ENCODE peak calls at places on chromosomes 11 and 22, in eight cellular contexts. J is amygdala; I is sciatic nerve; R is stimulated activated CD4-positive, alpha-beta T cell treated with anti-CD3 and anti-CD28 coated beads, Interleukin-15, amount 100 ng/mL, for 24 hours; P is SW 1271; V is RPMI8226; G is activated naive CD4-positive, alpha-beta T cell treated with anti-CD3 and anti-CD28 coated beads for 36 hours; A is amniotic stem cell. C is an unnamed sample.

GRCh38 chr11:14327105-14327504 is 31.9 kb downstream of the RRAS2 start:
- DNase-seq in R (no peak), J (no peak), A (no peak), I (no peak), G (no peak), P (no peak), V (no peak), C (no peak)

GRCh38 chr11:12066056-12066798 is 44.2 kb upstream of the MICAL2 start:
- DNase-seq in I (no peak), J (no peak), R (no peak), V (no peak), G (no peak), P (peak), A (peak), C (no peak)

GRCh38 chr22:25393121-25393805 is 171.2 kb upstream of the GRK3 start:
- DNase-seq in P (no peak), A (no peak), G (no peak), V (no peak), R (no peak), I (no peak), J (no peak), C (no peak)

GRCh38 chr11:35943761-35944502 is at the start of gene LDLRAD3:
- DNase-seq in A (peak), G (peak), V (peak), J (no peak), P (no peak), I (peak), R (peak), C (peak)

GRCh38 chr11:47667135-47667534 is 24.8 kb upstream of the MTCH2 start:
- DNase-seq in A (no peak), V (no peak), G (no peak), J (no peak), P (no peak), R (no peak), I (no peak), C (no peak)

GRCh38 chr22:29840498-29840897 is 2.4 kb upstream of the ASCC2 start:
- DNase-seq in J (no peak), A (no peak), G (no peak), V (no peak), R (no peak), I (no peak), P (no peak), C (no peak)

GRCh38 chr11:133064152-133064877 is 468.0 kb downstream of the OPCML start:
- DNase-seq in A (peak), I (peak), V (peak), G (peak), R (peak), J (peak), P (no peak), C (peak)

GRCh38 chr11:2932850-2933251 is 3.6 kb upstream of the PHLDA2 start:
- DNase-seq in I (peak), A (no peak), J (no peak), R (no peak), P (no peak), G (no peak), V (peak), C (no peak)

GRCh38 chr11:893008-893654 is 17.5 kb downstream of the CHID1 start:
- DNase-seq in G (no peak), A (no peak), I (no peak), J (no peak), R (no peak), P (no peak), V (no peak), C (no peak)

GRCh38 chr11:122784325-122785155 is 53.8 kb upstream of the CRTAM start:
- DNase-seq in A (peak), V (no peak), P (no peak), I (no peak), R (no peak), J (no peak), G (no peak), C (no peak)

GRCh38 chr11:76313913-76314740 is 66.8 kb downstream of the THAP12 start:
- DNase-seq in A (no peak), J (no peak), P (no peak), R (no peak), I (no peak), G (no peak), V (no peak), C (peak)

GRCh38 chr22:47213571-47214230 is 451.3 kb downstream of the TBC1D22A start:
- DNase-seq in A (no peak), I (peak), V (peak), R (peak), J (no peak), G (peak), P (no peak), C (peak)

GRCh38 chr11:90656171-90656570 is 433.3 kb upstream of the CHORDC1 start:
- DNase-seq in P (no peak), R (no peak), I (no peak), A (no peak), V (no peak), J (no peak), G (no peak), C (no peak)

GRCh38 chr11:69634590-69634989 is 6.4 kb upstream of the CCND1 start:
- DNase-seq in R (no peak), P (no peak), J (no peak), G (no peak), I (no peak), A (no peak), V (no peak), C (no peak)

GRCh38 chr11:130725417-130726233 is 190.7 kb downstream of the SNX19 start:
- DNase-seq in A (no peak), V (peak), J (no peak), G (no peak), P (no peak), R (no peak), I (no peak), C (no peak)

GRCh38 chr11:58577441-58578135 is 1.3 kb upstream of the ZFP91 start:
- DNase-seq in R (peak), V (peak), G (peak), J (no peak), A (peak), P (peak), I (peak), C (peak)

GRCh38 chr11:57491371-57492061 is 24.0 kb downstream of the SLC43A1 start:
- DNase-seq in R (peak), G (peak), A (no peak), P (no peak), I (no peak), V (peak), J (no peak), C (peak)